ENCODE peak calls at places on chromosomes 4 and X, in seven cellular contexts. X is H9, P is HCT116, B is mesendoderm, R is mesenchymal stem cell, S is IMR-90, M is Karpas-422. C is an unnamed sample.

GRCh38 chrX:81301877-81302276 is 100.0 kb downstream of the SH3BGRL start:
- DNase-seq in X (no peak), P (no peak), B (peak; percentile 35), R (no peak), S (peak; percentile 8), M (no peak), C (no peak)

GRCh38 chr4:142707397-142707796 is 138.7 kb downstream of the INPP4B start:
- DNase-seq in X (no peak), P (no peak), B (no peak), R (no peak), S (no peak), M (no peak), C (no peak)

GRCh38 chr4:120132935-120133334 is 66.3 kb upstream of the MAD2L1 start:
- DNase-seq in X (no peak), P (no peak), B (no peak), R (peak; percentile 63), S (peak; percentile 37), M (peak; percentile 62), C (no peak)

GRCh38 chrX:39158801-39159657 is 357.8 kb downstream of the MID1IP1 start:
- DNase-seq in X (no peak), P (no peak), B (peak; percentile 65), R (peak; percentile 95), S (peak; percentile 11), M (no peak), C (no peak)

GRCh38 chr4:3462790-3463415 is at the start of gene DOK7:
- DNase-seq in X (no peak), P (no peak), B (no peak), R (no peak), S (no peak), M (no peak), C (no peak)

GRCh38 chr4:182242793-182243192 is 409 bp upstream of the TENM3 start:
- DNase-seq in X (no peak), P (no peak), B (peak; percentile 94), R (peak; percentile 11), S (peak; percentile 74), M (no peak), C (no peak)

GRCh38 chr4:177485528-177485927 is 43.3 kb upstream of the AGA start:
- DNase-seq in X (no peak), P (no peak), B (no peak), R (peak; percentile 26), S (peak; percentile 98), M (no peak), C (no peak)

GRCh38 chr4:7511509-7511908 is 76.8 kb upstream of the PSAPL1 start:
- DNase-seq in X (no peak), P (no peak), B (no peak), R (no peak), S (no peak), M (no peak), C (no peak)

GRCh38 chrX:123993904-123994635 is 32.6 kb downstream of the STAG2 start:
- DNase-seq in X (no peak), P (no peak), B (no peak), R (peak; percentile 64), S (peak; percentile 48), M (no peak), C (no peak)

GRCh38 chr4:15516494-15516893 is 46.8 kb downstream of the CC2D2A start:
- DNase-seq in X (no peak), P (no peak), B (no peak), R (no peak), S (no peak), M (no peak), C (no peak)

GRCh38 chr4:6148506-6149205 is 51.7 kb downstream of the JAKMIP1 start:
- DNase-seq in X (no peak), P (no peak), B (no peak), R (no peak), S (no peak), M (no peak), C (no peak)

GRCh38 chrX:71941145-71941544 is 30.5 kb downstream of the NHSL2 start:
- DNase-seq in X (no peak), P (no peak), B (peak; percentile 51), R (no peak), S (peak; percentile 49), M (no peak), C (no peak)

GRCh38 chrX:52811065-52811625 is at the start of gene XAGE5:
- DNase-seq in X (no peak), P (no peak), B (no peak), R (no peak), S (no peak), M (no peak), C (no peak)

GRCh38 chrX:72358313-72358712 is 52.6 kb upstream of the CITED1 start:
- DNase-seq in X (no peak), P (no peak), B (no peak), R (peak; percentile 15), S (peak; percentile 33), M (no peak), C (no peak)

GRCh38 chr4:15400911-15401671 is 26.7 kb upstream of the C1QTNF7 start:
- DNase-seq in X (no peak), P (no peak), B (peak; percentile 24), R (peak; percentile 59), S (peak; percentile 65), M (no peak), C (no peak)

GRCh38 chr4:94160774-94161173 is 46.9 kb upstream of the SMARCAD1 start:
- DNase-seq in X (no peak), P (no peak), B (no peak), R (no peak), S (no peak), M (peak; percentile 15), C (no peak)

GRCh38 chrX:43552166-43552565 is 103.9 kb upstream of the MAOA start:
- DNase-seq in X (no peak), P (no peak), B (peak; percentile 50), R (no peak), S (no peak), M (no peak), C (no peak)

GRCh38 chrX:101057095-101057714 is 5.3 kb upstream of the TRMT2B start:
- DNase-seq in X (no peak), P (no peak), B (no peak), R (no peak), S (peak; percentile 68), M (peak; percentile 48), C (no peak)

DNA sequence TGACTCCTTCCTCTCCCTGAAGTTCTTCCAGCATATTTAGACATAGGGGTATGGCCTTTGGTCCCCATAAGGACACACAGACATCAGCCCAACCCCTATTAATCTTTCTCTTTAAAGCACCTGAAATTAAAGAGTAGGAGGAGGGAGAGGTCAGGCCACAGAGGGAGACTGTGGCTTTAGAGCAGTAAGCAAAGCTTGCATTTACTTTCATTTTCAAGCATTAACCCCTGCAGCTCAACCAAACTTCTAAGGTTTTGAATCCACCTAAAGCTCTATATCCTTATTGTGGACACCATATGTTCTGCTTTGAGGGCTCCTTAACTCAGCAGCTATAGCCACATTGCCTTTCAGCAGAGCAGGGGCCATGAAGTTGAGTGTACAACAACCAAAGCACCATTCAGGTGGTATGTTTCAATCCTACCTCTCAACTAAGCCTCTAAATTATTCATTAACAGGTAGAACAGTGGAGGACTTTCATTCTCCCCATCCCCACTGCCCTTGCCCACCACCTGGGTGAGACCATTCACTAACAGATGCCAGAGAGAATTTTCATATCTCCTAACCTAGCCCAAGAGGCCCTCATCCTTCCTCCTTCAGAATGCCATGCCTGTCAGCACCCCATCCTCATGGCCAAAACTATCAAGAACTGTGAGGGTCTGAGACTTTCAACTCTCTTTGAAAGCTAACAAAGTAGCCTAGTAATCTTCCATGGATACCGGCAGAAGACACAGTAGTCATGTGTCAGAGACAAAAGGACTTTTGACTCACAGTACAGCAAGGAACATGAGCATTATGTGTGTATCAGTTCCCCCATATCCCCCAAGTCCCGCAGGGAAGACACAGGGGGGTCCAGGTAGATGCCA is 20.8 kb downstream of the LIN54 start:
- DNase-seq in X (no peak), P (no peak), B (no peak), R (peak; percentile 56), S (peak; percentile 31), M (no peak), C (no peak)
- H3K9ac ChIP-seq in X (no peak overlapping the region), P (no peak overlapping the region), B (no peak overlapping the region), R (peak overlapping the region; percentile 52), S (peak overlapping the region; percentile 37), M (no peak overlapping the region), C (no peak overlapping the region)

DNA sequence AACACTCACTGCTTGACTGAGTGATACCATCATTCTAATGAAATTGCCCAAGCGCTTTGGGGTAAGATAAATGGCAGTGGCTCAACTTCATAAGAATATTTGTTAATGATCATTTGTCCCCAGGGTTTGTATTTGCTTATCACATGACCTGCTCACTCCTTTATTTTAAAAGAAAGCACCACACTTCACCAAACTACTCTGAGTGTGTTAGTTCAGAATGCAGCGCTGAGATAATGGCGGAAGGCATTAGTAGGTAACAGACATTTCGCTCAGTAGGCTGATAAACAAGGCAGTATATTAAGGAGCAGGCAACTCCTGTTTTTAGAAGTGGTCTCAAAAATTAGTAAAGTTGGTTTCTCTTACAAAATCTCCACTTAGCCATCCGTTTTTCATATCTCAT is 1.6 kb downstream of the SNX25 start:
- DNase-seq in X (no peak), P (no peak), B (peak; percentile 66), R (peak; percentile 35), S (peak; percentile 28), M (peak; percentile 62), C (no peak)
- H3K9ac ChIP-seq in X (peak overlapping the region; percentile 43), P (peak overlapping the region; percentile 68), B (peak overlapping the region; percentile 93), R (peak overlapping the region; percentile 92), S (peak overlapping the region; percentile 90), M (peak overlapping the region; percentile 80), C (peak overlapping the region; percentile 70)

DNA sequence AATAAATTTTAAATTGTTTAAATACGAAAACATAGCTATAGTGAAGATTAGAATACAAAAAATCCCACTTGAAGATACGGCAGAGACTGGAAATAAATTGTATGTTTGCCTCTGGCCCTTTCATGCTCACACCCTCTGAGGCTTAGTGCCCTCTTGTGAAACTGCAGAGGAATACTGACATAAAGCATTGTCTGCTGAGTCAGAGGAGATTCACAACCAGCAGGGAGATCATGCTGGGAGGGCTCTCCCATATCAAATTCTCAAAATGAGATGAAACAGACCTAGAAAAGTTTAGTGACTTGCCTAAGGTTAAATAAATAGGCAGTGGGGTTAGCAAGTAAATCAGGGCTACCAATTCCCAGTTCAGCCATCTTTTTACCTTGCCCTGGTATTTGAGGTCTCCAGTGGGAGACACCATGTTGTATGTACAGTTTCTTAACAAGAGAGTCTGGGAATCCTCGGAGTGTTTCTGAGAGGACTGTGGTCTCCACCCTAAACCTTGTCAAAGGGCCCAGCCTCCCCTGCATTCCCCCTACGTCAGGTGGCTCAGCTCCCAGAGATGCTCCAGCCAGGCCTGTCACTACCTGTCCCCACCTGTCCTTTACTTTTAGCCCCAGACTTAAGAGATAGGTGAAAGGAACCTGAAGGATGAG is 581.4 kb upstream of the DIPK2B start:
- DNase-seq in X (no peak), P (no peak), B (peak; percentile 72), R (peak; percentile 78), S (peak; percentile 84), M (no peak), C (no peak)
- H3K9ac ChIP-seq in X (no peak overlapping the region), P (peak overlapping the region; percentile 46), B (no peak overlapping the region), R (peak overlapping the region; percentile 47), S (no peak overlapping the region), M (no peak overlapping the region), C (no peak overlapping the region)

DNA sequence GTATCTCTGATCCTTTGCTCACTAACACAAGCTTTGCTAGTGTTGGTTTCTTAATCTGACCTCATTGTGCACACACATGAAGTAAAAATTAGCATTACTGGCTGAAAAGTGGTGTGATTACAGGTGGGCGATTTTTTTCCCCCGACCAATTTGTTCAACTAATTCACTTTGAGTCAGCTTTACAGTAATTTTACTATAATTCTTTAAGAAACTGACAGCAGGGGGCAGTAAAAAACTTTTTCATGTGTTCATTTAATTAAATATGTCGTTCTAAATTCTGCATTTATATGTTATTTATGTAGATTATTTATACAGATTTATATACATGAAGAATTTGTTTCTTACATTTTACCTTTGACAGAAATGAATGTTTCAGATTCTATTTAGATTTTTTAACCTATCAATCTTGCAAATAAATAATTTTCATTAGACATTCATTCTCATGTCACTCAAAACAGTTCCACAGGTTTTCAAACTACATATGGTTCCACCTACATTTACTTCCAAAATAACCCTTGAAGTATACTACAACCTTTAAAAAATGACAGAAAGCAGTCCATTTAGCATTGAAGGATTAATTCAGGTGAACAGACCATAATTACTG is 17.5 kb downstream of the PALLD start:
- DNase-seq in X (no peak), P (no peak), B (peak; percentile 17), R (peak; percentile 53), S (peak; percentile 50), M (peak; percentile 55), C (peak; percentile 34)
- H3K9ac ChIP-seq in X (no peak overlapping the region), P (peak overlapping the region; percentile 4), B (no peak overlapping the region), R (peak overlapping the region; percentile 23), S (no peak overlapping the region), M (no peak overlapping the region), C (no peak overlapping the region)

C was measured in SK-N-MC.